ENCODE peak calls at places on chromosomes 2 and 18, in eight cellular contexts. R is colonic mucosa; X is natural killer cell treated with Interleukin-12 subunit alpha and Interleukin-12 subunit beta and Interleukin-15 and Interleukin-18, amount 100 ng/mL, for 72 hours; C is neural crest cell; S is OCI-LY7; H is chondrocyte; Y is NCI-H774; P is midbrain. N is an unnamed sample.

GRCh38 chr18:37529863-37530262 is 35.7 kb downstream of the CELF4 start:
- DNase-seq in X (no peak), R (no peak), C (no peak), S (peak; percentile 66), P (no peak), H (no peak), Y (no peak), N (no peak)

GRCh38 chr2:84873350-84873749 is 7.5 kb downstream of the TRABD2A start:
- DNase-seq in S (no peak), H (no peak), R (no peak), X (no peak), P (no peak), Y (no peak), C (no peak), N (no peak)

GRCh38 chr2:120831891-120832290 is 96.2 kb downstream of the GLI2 start:
- DNase-seq in C (no peak), P (no peak), R (no peak), H (peak; percentile 59), S (no peak), X (peak; percentile 46), Y (no peak), N (no peak)

GRCh38 chr2:70089220-70089945 is 2.1 kb downstream of the PCBP1 start:
- DNase-seq in P (no peak), H (peak; percentile 61), X (no peak), S (peak; percentile 87), C (no peak), Y (peak; percentile 67), R (no peak), N (no peak)

GRCh38 chr18:35191252-35192025 is 49.4 kb upstream of the ZNF397 start:
- DNase-seq in H (no peak), R (no peak), X (no peak), P (no peak), S (no peak), Y (no peak), C (no peak), N (no peak)

GRCh38 chr2:217124050-217124449 is 264.2 kb upstream of the TNP1 start:
- DNase-seq in X (no peak), H (no peak), R (no peak), P (no peak), S (no peak), Y (no peak), C (no peak), N (no peak)

GRCh38 chr18:45248240-45248903 is 366.9 kb upstream of the SLC14A2 start:
- DNase-seq in Y (no peak), C (no peak), H (no peak), X (no peak), S (no peak), R (no peak), P (peak; percentile 10), N (no peak)

GRCh38 chr2:212708346-212708745 is 169.7 kb upstream of the ERBB4 start:
- DNase-seq in S (no peak), Y (no peak), P (no peak), H (no peak), X (no peak), R (no peak), C (no peak), N (no peak)

GRCh38 chr2:88754585-88755305 is 63.3 kb downstream of the RPIA start:
- DNase-seq in X (no peak), C (no peak), H (no peak), Y (no peak), R (no peak), P (no peak), S (peak; percentile 70), N (no peak)

GRCh38 chr18:77087391-77088141 is 45.0 kb downstream of the MBP start:
- DNase-seq in R (peak; percentile 59), X (no peak), C (peak; percentile 27), P (no peak), S (no peak), Y (no peak), H (no peak), N (no peak)

GRCh38 chr2:184685999-184686841 is 87.9 kb downstream of the ZNF804A start:
- DNase-seq in R (no peak), S (no peak), X (no peak), Y (no peak), C (no peak), H (no peak), P (no peak), N (no peak)

GRCh38 chr2:70984576-70985282 is 6.3 kb downstream of the ANKRD53 start:
- DNase-seq in H (no peak), X (peak; percentile 83), R (peak; percentile 69), S (peak; percentile 59), P (peak; percentile 17), Y (no peak), C (peak; percentile 62), N (peak; percentile 44)